ENCODE peak calls at places on chromosomes 12 and 14, in ten cellular contexts. E, M, D, F, Y, Z, G, N, B and W are unnamed samples.

GRCh38 chr12:12488296-12488695 is 74.4 kb downstream of the DUSP16 start:
- DNase-seq in E (no peak), M (no peak), D (no peak), F (no peak), Y (no peak), Z (no peak), G (no peak), N (no peak), B (no peak), W (no peak)

GRCh38 chr12:25397001-25397400 is 146.3 kb upstream of the KRAS start:
- DNase-seq in E (no peak), M (no peak), D (no peak), F (no peak), Y (no peak), Z (no peak), G (no peak), N (no peak), B (no peak), W (no peak)

GRCh38 chr14:38039526-38039925 is 168.2 kb upstream of the SSTR1 start:
- DNase-seq in E (no peak), M (peak; percentile 3), D (no peak), F (no peak), Y (no peak), Z (no peak), G (no peak), N (no peak), B (no peak), W (peak; percentile 75)

GRCh38 chr14:93115920-93116675 is at the start of gene ITPK1:
- DNase-seq in E (peak; percentile 59), M (peak; percentile 71), D (peak; percentile 94), F (peak; percentile 63), Y (no peak), Z (peak; percentile 88), G (peak; percentile 30), N (peak; percentile 80), B (no peak), W (peak; percentile 58)

GRCh38 chr14:68535404-68536024 is 257.4 kb downstream of the ZFP36L1 start:
- DNase-seq in E (no peak), M (peak; percentile 92), D (no peak), F (no peak), Y (peak; percentile 84), Z (no peak), G (no peak), N (no peak), B (no peak), W (peak; percentile 93)

GRCh38 chr12:88574278-88574677 is 6.0 kb downstream of the KITLG start:
- DNase-seq in E (no peak), M (no peak), D (no peak), F (no peak), Y (no peak), Z (no peak), G (no peak), N (no peak), B (no peak), W (no peak)

GRCh38 chr14:101183376-101184103 is 280.0 kb upstream of the RTL1 start:
- DNase-seq in E (no peak), M (no peak), D (peak; percentile 66), F (peak; percentile 22), Y (peak; percentile 54), Z (peak; percentile 78), G (no peak), N (no peak), B (peak; percentile 30), W (no peak)

GRCh38 chr12:2548095-2548494 is 246.7 kb upstream of the FKBP4 start:
- DNase-seq in E (no peak), M (no peak), D (no peak), F (no peak), Y (no peak), Z (peak; percentile 18), G (no peak), N (no peak), B (no peak), W (no peak)

GRCh38 chr12:117809509-117809908 is 159.3 kb downstream of the KSR2 start:
- DNase-seq in E (no peak), M (no peak), D (no peak), F (no peak), Y (no peak), Z (no peak), G (no peak), N (no peak), B (no peak), W (no peak)

GRCh38 chr14:83566567-83566966 is 1963.4 kb upstream of the FLRT2 start:
- DNase-seq in E (no peak), M (no peak), D (no peak), F (no peak), Y (no peak), Z (no peak), G (no peak), N (no peak), B (no peak), W (no peak)
- H3K4me3 ChIP-seq in E (no peak overlapping the region), M (no peak overlapping the region), D (no peak overlapping the region), F (no peak overlapping the region), Y (no peak overlapping the region), Z (no peak overlapping the region), G (no peak overlapping the region), N (no peak overlapping the region), B (no peak overlapping the region), W (no peak overlapping the region)

GRCh38 chr12:79006306-79006705 is 141.7 kb downstream of the SYT1 start:
- DNase-seq in E (no peak), M (peak; percentile 52), D (no peak), F (no peak), Y (no peak), Z (no peak), G (no peak), N (peak; percentile 1), B (no peak), W (peak; percentile 4)
- TF ChIP-seq CTCF in E (peak; percentile 6), M (peak; percentile 69), D (no peak), F (no peak), Y (peak; percentile 68), Z (peak; percentile 21), G (no peak), N (peak; percentile 15), B (no peak), W (peak; percentile 40)

GRCh38 chr12:80710727-80711066 is 3.3 kb downstream of the MYF6 start:
- DNase-seq in E (no peak), M (no peak), D (no peak), F (no peak), Y (no peak), Z (no peak), G (no peak), N (no peak), B (no peak), W (no peak)

GRCh38 chr12:80711866-80712265 is 4.4 kb downstream of the MYF6 start:
- DNase-seq in E (no peak), M (no peak), D (no peak), F (no peak), Y (no peak), Z (no peak), G (no peak), N (no peak), B (no peak), W (no peak)

GRCh38 chr12:80707830-80708534 is 548 bp downstream of the MYF6 start:
- DNase-seq in E (no peak), M (no peak), D (no peak), F (no peak), Y (no peak), Z (no peak), G (no peak), N (peak; percentile 26), B (no peak), W (no peak)

GRCh38 chr12:80708535-80709328 is 1.3 kb downstream of the MYF6 start:
- DNase-seq in E (no peak), M (no peak), D (no peak), F (no peak), Y (no peak), Z (peak; percentile 34), G (no peak), N (peak; percentile 25), B (no peak), W (no peak)

DNA sequence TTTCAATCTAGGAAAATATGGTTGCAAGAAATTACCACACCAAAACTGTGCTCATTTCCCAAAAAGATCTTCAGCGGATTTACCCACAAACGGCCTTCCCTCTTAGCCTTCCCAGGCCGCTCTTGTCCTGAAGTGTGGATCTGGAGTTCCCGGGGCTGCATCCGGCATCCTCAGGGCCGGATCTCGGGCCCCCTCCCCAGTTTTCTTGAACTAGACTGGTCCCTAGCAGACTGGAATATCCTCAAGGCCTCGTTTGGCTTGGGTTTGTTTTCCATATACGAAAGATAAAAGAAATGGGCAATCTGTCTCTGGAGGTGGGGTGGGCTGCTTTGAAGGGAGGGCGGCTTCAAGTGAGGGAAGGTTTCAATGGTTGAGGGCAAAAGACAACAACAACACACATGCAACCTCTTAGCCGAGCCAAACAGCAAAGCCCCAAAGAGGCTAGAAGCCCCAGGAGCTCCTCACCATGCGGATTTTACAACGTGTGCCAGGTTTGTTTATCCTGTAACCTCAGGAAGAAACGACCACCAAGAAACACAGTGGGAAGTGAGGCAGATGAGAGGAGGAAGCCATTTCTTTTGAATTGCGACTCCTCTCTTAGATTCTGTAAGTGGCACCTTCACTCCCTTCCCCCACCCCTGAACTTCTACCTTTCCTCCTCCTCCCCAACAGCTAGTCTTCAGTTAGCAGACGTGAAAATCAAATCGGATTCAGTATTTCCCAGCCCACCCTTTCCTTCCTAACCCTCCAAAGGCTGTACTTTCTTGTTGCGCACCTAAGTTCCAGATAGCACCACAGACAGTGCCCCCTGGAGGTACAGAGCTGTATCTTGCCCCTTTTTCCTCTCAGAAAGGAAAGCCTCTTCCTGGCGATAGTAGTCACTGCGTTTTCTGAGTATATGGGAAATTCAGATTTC is 2.6 kb downstream of the MYF6 start:
- DNase-seq in E (no peak), M (peak; percentile 39), D (no peak), F (no peak), Y (no peak), Z (peak; percentile 37), G (no peak), N (peak; percentile 55), B (no peak), W (no peak)
- H3K4me3 ChIP-seq in E (no peak overlapping the region), M (no peak overlapping the region), D (no peak overlapping the region), F (no peak overlapping the region), Y (no peak overlapping the region), Z (no peak overlapping the region), G (no peak overlapping the region), N (no peak overlapping the region), B (no peak overlapping the region), W (no peak overlapping the region)

GRCh38 chr12:94874986-94875312 is 128.5 kb downstream of the NDUFA12 start:
- DNase-seq in E (no peak), M (peak; percentile 14), D (no peak), F (no peak), Y (no peak), Z (no peak), G (no peak), N (no peak), B (no peak), W (no peak)

GRCh38 chr12:94872671-94873367 is 130.7 kb downstream of the NDUFA12 start:
- DNase-seq in E (no peak), M (no peak), D (peak; percentile 76), F (no peak), Y (no peak), Z (no peak), G (no peak), N (peak; percentile 57), B (no peak), W (no peak)

GRCh38 chr12:94873368-94874085 is 130.0 kb downstream of the NDUFA12 start:
- DNase-seq in E (peak; percentile 42), M (no peak), D (peak; percentile 76), F (peak; percentile 28), Y (no peak), Z (peak; percentile 63), G (no peak), N (peak; percentile 89), B (no peak), W (no peak)

GRCh38 chr12:94874086-94874985 is 129.2 kb downstream of the NDUFA12 start:
- DNase-seq in E (no peak), M (no peak), D (no peak), F (no peak), Y (no peak), Z (no peak), G (no peak), N (no peak), B (no peak), W (no peak)

GRCh38 chr12:94875525-94875924 is 128.0 kb downstream of the NDUFA12 start:
- DNase-seq in E (no peak), M (peak; percentile 58), D (no peak), F (no peak), Y (no peak), Z (peak; percentile 13), G (no peak), N (peak; percentile 91), B (no peak), W (no peak)
- TF ChIP-seq CTCF in E (peak; percentile 16), M (peak; percentile 57), D (peak; percentile 59), F (no peak), Y (peak; percentile 47), Z (no peak), G (no peak), N (peak; percentile 69), B (no peak), W (no peak)